ENCODE peak calls at places on chromosome 3, in ten cellular contexts. A is skeletal muscle cell; F is AG20443; J is HuH-7; T is head of caudate nucleus; N is stimulated activated CD8-positive, alpha-beta memory T cell treated with anti-CD3 and anti-CD28 coated beads, Interleukin-15, amount 100 ng/mL, for 24 hours; L is activated gamma-delta T cell treated with Interleukin-2 at 50 U/mL for 16 hours; E is activated CD4-positive, alpha-beta memory T cell treated with anti-CD3 and anti-CD28 coated beads for 36 hours; G is SW480; X is H9. H is an unnamed sample.

GRCh38 chr3:46928297-46928696 is 48.2 kb downstream of the CCDC12 start:
- DNase-seq in A (no peak), F (no peak), J (no peak), T (no peak), N (no peak), L (no peak), E (no peak), G (no peak), X (no peak), H (no peak)

GRCh38 chr3:21912656-21913055 is 161.6 kb upstream of the ZNF385D start:
- DNase-seq in A (peak), F (no peak), J (no peak), T (no peak), N (no peak), L (no peak), E (no peak), G (no peak), X (no peak), H (no peak)

GRCh38 chr3:78201066-78201465 is 1161.2 kb downstream of the ROBO2 start:
- DNase-seq in A (peak), F (no peak), J (no peak), T (no peak), N (no peak), L (no peak), E (no peak), G (no peak), X (no peak), H (no peak)

GRCh38 chr3:186869253-186870235 is 27.0 kb downstream of the ADIPOQ start:
- DNase-seq in A (no peak), F (peak), J (no peak), T (no peak), N (no peak), L (no peak), E (peak), G (no peak), X (no peak), H (no peak)

GRCh38 chr3:71585891-71586809 is 2.6 kb upstream of the FOXP1 start:
- DNase-seq in A (no peak), F (peak), J (no peak), T (no peak), N (no peak), L (peak), E (no peak), G (peak), X (no peak), H (peak)

GRCh38 chr3:12993022-12993622 is 80.1 kb downstream of the IQSEC1 start:
- DNase-seq in A (no peak), F (peak), J (peak), T (no peak), N (no peak), L (no peak), E (no peak), G (no peak), X (peak), H (peak)

GRCh38 chr3:59818033-59818936 is 768.5 kb upstream of the CFAP20DC start:
- DNase-seq in A (peak), F (peak), J (no peak), T (no peak), N (no peak), L (no peak), E (no peak), G (peak), X (no peak), H (peak)

GRCh38 chr3:32954506-32954905 is 3.1 kb downstream of the CCR4 start:
- DNase-seq in A (no peak), F (no peak), J (no peak), T (no peak), N (no peak), L (no peak), E (peak), G (no peak), X (no peak), H (no peak)

GRCh38 chr3:187296058-187296457 is 4.5 kb upstream of the MASP1 start:
- DNase-seq in A (no peak), F (no peak), J (no peak), T (no peak), N (no peak), L (no peak), E (no peak), G (no peak), X (no peak), H (no peak)

GRCh38 chr3:168531116-168531515 is 435.4 kb upstream of the GOLIM4 start:
- DNase-seq in A (no peak), F (no peak), J (no peak), T (no peak), N (no peak), L (no peak), E (no peak), G (no peak), X (peak), H (no peak)